ENCODE peak calls at places on chromosomes 11 and 22, in six cellular contexts. B, Y, E, C, I and Q are unnamed samples.

GRCh38 chr11:74646964-74647363 is 54.6 kb downstream of the POLD3 start:
- DNase-seq in C (no peak), E (peak), Y (no peak), I (no peak), B (no peak), Q (no peak)

GRCh38 chr11:128365044-128365443 is 222.3 kb downstream of the ETS1 start:
- DNase-seq in B (peak), I (no peak), Y (peak), C (no peak), E (peak), Q (peak)

GRCh38 chr11:94968334-94968958 is 4.9 kb downstream of the CWC15 start:
- DNase-seq in Y (peak), I (no peak), C (no peak), E (peak), B (peak), Q (no peak)

GRCh38 chr11:74672956-74673895 is 58.0 kb downstream of the CHRDL2 start:
- DNase-seq in E (no peak), C (peak), I (no peak), Y (peak), B (peak), Q (no peak)

GRCh38 chr11:106473089-106473722 is 395.7 kb downstream of the AASDHPPT start:
- DNase-seq in I (no peak), Y (peak), E (no peak), C (no peak), B (no peak), Q (no peak)

GRCh38 chr11:33723238-33723881 is 12.9 kb downstream of the CD59 start:
- DNase-seq in I (no peak), B (peak), C (no peak), Y (peak), E (peak), Q (no peak)

GRCh38 chr11:34366522-34366921 is 8.7 kb upstream of the ABTB2 start:
- DNase-seq in B (no peak), C (no peak), Y (no peak), E (peak), I (no peak), Q (no peak)

GRCh38 chr22:35337932-35338331 is 38.2 kb downstream of the TOM1 start:
- DNase-seq in B (no peak), Y (no peak), C (no peak), I (peak), E (peak), Q (no peak)

GRCh38 chr22:41603873-41604332 is 14.3 kb upstream of the PMM1 start:
- DNase-seq in I (no peak), B (no peak), Y (no peak), E (no peak), C (no peak), Q (no peak)

GRCh38 chr22:42300286-42301071 is 30.0 kb upstream of the TCF20 start:
- DNase-seq in I (peak), E (peak), C (no peak), Y (no peak), B (no peak), Q (no peak)

GRCh38 chr11:21475276-21475675 is 717.6 kb upstream of the ANO5 start:
- DNase-seq in Y (no peak), B (no peak), E (peak), I (no peak), C (no peak), Q (no peak)

GRCh38 chr11:57639321-57640067 is 10.2 kb downstream of the YPEL4 start:
- DNase-seq in C (peak), B (peak), E (peak), Y (peak), I (peak), Q (peak)

GRCh38 chr22:48968201-48968959 is 859.3 kb downstream of the BRD1 start:
- DNase-seq in Y (no peak), I (peak), B (no peak), E (peak), C (peak), Q (no peak)

GRCh38 chr11:47215366-47215925 is 672 bp downstream of the DDB2 start:
- DNase-seq in B (no peak), C (no peak), Y (no peak), E (peak), I (no peak), Q (no peak)

GRCh38 chr11:8863838-8864237 is 47.2 kb upstream of the AKIP1 start:
- DNase-seq in Y (peak), C (no peak), I (no peak), E (no peak), B (peak), Q (no peak)

GRCh38 chr11:128610765-128611617 is 23.6 kb upstream of the ETS1 start:
- DNase-seq in E (no peak), C (no peak), I (no peak), Y (no peak), B (no peak), Q (no peak)

GRCh38 chr11:114040706-114041211 is 18.8 kb upstream of the ZBTB16 start:
- DNase-seq in C (no peak), E (no peak), Y (peak), I (no peak), B (peak), Q (no peak)

GRCh38 chr11:65896009-65896999 is 3.9 kb downstream of the FOSL1 start:
- DNase-seq in I (no peak), B (no peak), Y (no peak), E (no peak), C (no peak), Q (no peak)

GRCh38 chr11:46294365-46295309 is 17.2 kb downstream of the CREB3L1 start:
- DNase-seq in Y (peak), I (peak), B (peak), E (peak), C (peak), Q (peak)

GRCh38 chr11:3822312-3822711 is 14.0 kb downstream of the PGAP2 start:
- DNase-seq in C (no peak), B (no peak), E (no peak), Y (no peak), I (no peak), Q (no peak)

GRCh38 chr22:39444937-39445465 is 11.8 kb upstream of the MGAT3 start:
- DNase-seq in Y (no peak), C (no peak), E (no peak), I (no peak), B (no peak), Q (no peak)

GRCh38 chr22:44025171-44026065 is 1.3 kb downstream of the PARVB start:
- DNase-seq in I (no peak), Y (no peak), E (no peak), B (no peak), C (no peak), Q (no peak)

DNA sequence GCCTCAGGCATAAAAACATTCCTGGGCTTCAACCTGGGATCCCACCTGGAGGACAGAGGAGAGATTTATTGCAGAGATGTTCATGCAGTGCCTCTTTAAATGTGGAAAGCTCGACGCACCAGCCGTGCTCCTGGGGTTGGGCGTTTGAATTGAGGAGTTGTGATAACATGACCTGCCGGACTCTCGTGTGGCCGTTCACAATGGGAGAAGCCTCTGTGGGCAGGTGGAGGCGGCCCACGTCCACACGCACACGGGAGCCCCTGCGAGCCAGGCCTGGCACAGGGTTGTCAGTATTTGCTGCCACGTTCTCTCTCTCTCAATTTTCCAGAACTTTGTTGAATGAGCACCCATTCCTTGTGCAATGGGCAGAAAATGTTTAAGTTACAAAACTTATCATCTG is 58.3 kb upstream of the PPARA start:
- DNase-seq in I (no peak), B (no peak), C (no peak), E (no peak), Y (no peak), Q (no peak)
- H3K27ac ChIP-seq in I (no peak), B (no peak), C (no peak), E (no peak), Y (no peak), Q (no peak)

GRCh38 chr11:118532091-118532490 is 1.1 kb downstream of the TMEM25 start:
- DNase-seq in C (no peak), Y (no peak), E (no peak), I (no peak), B (no peak), Q (no peak)
- H3K9ac ChIP-seq in C (no peak), Y (no peak), E (peak), I (no peak), B (peak), Q (peak)

GRCh38 chr11:122793500-122793899 is 44.8 kb upstream of the CRTAM start:
- DNase-seq in E (no peak), C (no peak), Y (peak), B (no peak), I (no peak), Q (no peak)

GRCh38 chr11:122791836-122792235 is 46.5 kb upstream of the CRTAM start:
- DNase-seq in Y (peak), E (no peak), C (no peak), I (no peak), B (peak), Q (no peak)

GRCh38 chr11:122789916-122790315 is 48.4 kb upstream of the CRTAM start:
- DNase-seq in B (no peak), C (no peak), I (no peak), Y (no peak), E (no peak), Q (no peak)

GRCh38 chr11:122788781-122789535 is 49.3 kb upstream of the CRTAM start:
- DNase-seq in Y (no peak), C (no peak), E (no peak), B (no peak), I (no peak), Q (no peak)

DNA sequence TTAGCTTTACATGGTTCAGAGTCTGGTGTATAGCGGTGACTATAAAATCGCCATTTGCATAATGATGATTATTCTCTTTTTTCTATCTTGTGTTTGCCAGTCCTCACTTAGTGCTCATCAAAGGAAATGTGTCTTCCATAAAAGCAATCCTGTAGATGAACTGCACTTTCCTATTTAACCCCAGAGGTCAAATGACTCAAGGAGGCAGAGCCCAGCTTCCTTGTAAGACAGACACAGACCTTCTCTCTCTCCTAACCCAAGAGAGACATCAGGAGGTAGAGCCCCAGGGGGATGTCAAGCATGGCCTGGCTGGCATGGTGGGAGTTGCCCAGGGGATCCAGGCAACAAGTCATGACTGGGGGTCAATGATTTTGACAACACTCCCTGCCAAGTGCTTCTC is 46.9 kb upstream of the CRTAM start:
- DNase-seq in E (no peak), B (peak), Y (peak), C (no peak), I (no peak), Q (no peak)
- H2BK15ac ChIP-seq in E (no peak), B (no peak), Y (peak), C (no peak), I (no peak), Q (no peak)

GRCh38 chr22:20418211-20418788 is 19.3 kb downstream of the SCARF2 start:
- DNase-seq in C (peak), B (peak), I (peak), E (peak), Y (peak), Q (peak)
- H3K27ac ChIP-seq in C (no peak), B (no peak), I (no peak), E (no peak), Y (peak), Q (no peak)

GRCh38 chr11:119319702-119320592 is 3.0 kb upstream of the MCAM start:
- DNase-seq in C (no peak), Y (no peak), E (peak), I (no peak), B (no peak), Q (no peak)
- H3K9ac ChIP-seq in C (no peak), Y (peak), E (peak), I (no peak), B (peak), Q (peak)

GRCh38 chr11:134691985-134692384 is 279.9 kb upstream of the B3GAT1 start:
- DNase-seq in I (no peak), Y (peak), E (no peak), C (no peak), B (no peak), Q (no peak)
- H2BK15ac ChIP-seq in I (no peak), Y (no peak), E (no peak), C (no peak), B (no peak), Q (no peak)

DNA sequence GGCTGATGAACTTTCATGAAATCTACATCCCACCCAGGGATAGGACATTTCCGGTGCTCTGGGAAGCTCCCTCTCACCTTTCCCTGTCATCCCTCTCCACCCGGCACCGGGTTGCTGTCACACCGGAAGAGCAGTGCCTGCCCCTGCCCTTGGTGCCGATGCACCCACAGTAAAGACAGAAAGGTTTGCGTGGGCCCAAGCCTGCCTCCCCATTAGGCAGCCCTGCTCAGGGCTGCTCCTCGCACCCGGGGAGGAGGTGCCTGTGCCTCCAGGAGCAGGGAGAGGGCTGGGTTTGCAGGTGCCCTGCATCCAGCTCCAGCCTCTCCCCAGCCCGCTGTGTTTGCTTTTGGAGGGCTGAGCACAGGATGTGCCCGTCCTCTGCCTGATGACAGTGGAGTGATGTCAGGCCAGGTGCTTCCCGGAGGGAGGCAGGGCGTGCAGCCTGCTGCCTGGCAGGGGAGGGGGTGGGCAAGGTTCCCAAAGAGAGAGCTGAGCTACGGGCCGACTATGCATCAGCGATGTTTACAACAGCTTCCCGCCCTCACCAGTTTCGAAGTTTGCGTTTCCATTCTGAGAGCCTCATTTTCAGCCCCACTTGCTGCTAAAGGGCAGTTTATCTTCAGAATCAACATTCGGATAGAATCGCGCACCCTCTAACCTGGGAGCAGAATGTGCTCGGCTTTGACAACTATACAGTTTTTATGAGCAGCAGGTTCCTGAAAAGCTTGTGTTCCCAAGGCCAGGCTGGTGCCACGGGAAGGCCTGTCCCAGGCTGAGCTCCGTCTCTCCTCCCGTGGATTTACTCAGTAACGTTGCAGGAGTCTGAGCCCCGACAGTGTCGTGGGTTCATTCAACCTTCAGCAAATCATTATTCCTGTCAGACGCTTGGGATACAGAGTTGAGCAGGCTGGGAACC is 83.2 kb upstream of the CLDN5 start:
- DNase-seq in I (peak), B (no peak), E (no peak), C (peak), Y (peak), Q (no peak)
- H3K27ac ChIP-seq in I (no peak), B (no peak), E (no peak), C (no peak), Y (no peak), Q (no peak)

GRCh38 chr11:86802146-86802545 is 1.8 kb downstream of the PRSS23 start:
- DNase-seq in B (no peak), E (no peak), I (no peak), C (no peak), Y (no peak), Q (no peak)

GRCh38 chr11:86804871-86805415 is 4.6 kb downstream of the PRSS23 start:
- DNase-seq in B (no peak), E (no peak), I (no peak), Y (no peak), C (no peak), Q (no peak)

GRCh38 chr11:86802601-86803051 is 2.3 kb downstream of the PRSS23 start:
- DNase-seq in E (peak), Y (peak), I (peak), C (no peak), B (peak), Q (no peak)

GRCh38 chr11:86803641-86804040 is 3.3 kb downstream of the PRSS23 start:
- DNase-seq in Y (no peak), C (no peak), B (no peak), I (no peak), E (no peak), Q (no peak)

GRCh38 chr11:86803136-86803535 is 2.8 kb downstream of the PRSS23 start:
- DNase-seq in B (no peak), C (no peak), Y (no peak), I (no peak), E (no peak), Q (no peak)
- H3K9ac ChIP-seq in B (peak), C (no peak), Y (no peak), I (no peak), E (no peak), Q (no peak)

DNA sequence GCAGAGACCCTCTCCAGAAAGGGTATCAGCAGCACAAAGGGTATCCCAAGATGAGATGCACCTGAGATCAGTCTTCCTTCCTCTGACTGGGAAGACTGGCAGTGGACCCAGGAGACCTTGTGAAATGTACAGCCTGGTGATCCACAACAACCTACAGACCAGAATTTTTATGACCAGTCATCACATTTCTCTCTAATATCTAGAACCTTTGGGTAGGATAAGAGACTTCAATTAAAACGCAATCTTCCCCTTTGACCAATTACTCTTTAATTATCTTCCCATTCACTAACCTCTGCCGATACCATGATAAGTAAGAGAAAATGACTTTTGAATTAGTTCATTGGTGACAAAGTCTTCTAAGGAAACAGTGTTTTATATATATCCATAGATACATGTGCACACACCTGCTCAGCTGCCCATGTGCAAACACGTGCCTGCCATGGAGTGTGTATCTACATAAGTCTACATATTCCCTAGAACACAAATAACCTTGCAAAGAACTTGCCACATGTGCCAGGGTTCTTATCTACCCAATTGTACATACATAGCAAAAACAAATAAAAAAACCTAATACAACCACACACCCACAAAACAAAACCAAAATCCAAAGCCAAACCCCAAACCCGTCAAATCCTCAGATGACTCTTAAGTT is 44.2 kb upstream of the SLC5A1 start:
- DNase-seq in I (no peak), E (no peak), B (no peak), C (no peak), Y (no peak), Q (no peak)
- H2BK15ac ChIP-seq in I (no peak), E (no peak), B (no peak), C (no peak), Y (no peak), Q (no peak)